ENCODE peak calls at places on chromosomes 2 and 18, in four cellular contexts. One of them, this sample, is unnamed.

GRCh38 chr18:3821524-3821923 is 371.6 kb downstream of the TGIF1 start:
- DNase-seq in suprapubic skin: no peak
- DNase-seq in A549: no peak
- DNase-seq in Peyer's patch: no peak
- DNase-seq in this sample: no peak

GRCh38 chr2:98937906-98938305 is 1.9 kb upstream of the CRACDL start:
- DNase-seq in suprapubic skin: no peak
- DNase-seq in A549: no peak
- DNase-seq in Peyer's patch: no peak
- DNase-seq in this sample: no peak

GRCh38 chr2:122481717-122482116 is 726.3 kb downstream of the TSN start:
- DNase-seq in suprapubic skin: no peak
- DNase-seq in A549: no peak
- DNase-seq in Peyer's patch: no peak
- DNase-seq in this sample: no peak

GRCh38 chr2:163171786-163172549 is 333.4 kb upstream of the KCNH7 start:
- DNase-seq in suprapubic skin: no peak
- DNase-seq in A549: no peak
- DNase-seq in Peyer's patch: no peak
- DNase-seq in this sample: no peak

GRCh38 chr2:129922571-129923264 is 56.7 kb upstream of the RAB6C start:
- DNase-seq in suprapubic skin: no peak
- DNase-seq in A549: no peak
- DNase-seq in Peyer's patch: no peak
- DNase-seq in this sample: no peak

GRCh38 chr2:46120792-46121565 is 176.2 kb upstream of the EPAS1 start:
- DNase-seq in suprapubic skin: no peak
- DNase-seq in A549: no peak
- DNase-seq in Peyer's patch: peak; percentile 67
- DNase-seq in this sample: no peak

GRCh38 chr2:42161444-42161843 is 7.7 kb upstream of the EML4 start:
- DNase-seq in suprapubic skin: no peak
- DNase-seq in A549: no peak
- DNase-seq in Peyer's patch: no peak
- DNase-seq in this sample: no peak

GRCh38 chr2:223123859-223124610 is 72.0 kb downstream of the KCNE4 start:
- DNase-seq in suprapubic skin: no peak
- DNase-seq in A549: no peak
- DNase-seq in Peyer's patch: no peak
- DNase-seq in this sample: no peak

GRCh38 chr2:107927034-107927534 is 59.2 kb upstream of the SLC5A7 start:
- DNase-seq in suprapubic skin: no peak
- DNase-seq in A549: no peak
- DNase-seq in Peyer's patch: no peak
- DNase-seq in this sample: no peak

GRCh38 chr18:58753976-58754375 is 82.7 kb downstream of the MALT1 start:
- DNase-seq in suprapubic skin: no peak
- DNase-seq in A549: no peak
- DNase-seq in Peyer's patch: no peak
- DNase-seq in this sample: no peak

GRCh38 chr18:8241731-8242130 is 367.5 kb upstream of the RAB12 start:
- DNase-seq in suprapubic skin: no peak
- DNase-seq in A549: no peak
- DNase-seq in Peyer's patch: no peak
- DNase-seq in this sample: no peak

GRCh38 chr2:238239552-238239871 is 326 bp downstream of the HES6 start:
- DNase-seq in suprapubic skin: peak; percentile 77
- DNase-seq in A549: no peak
- DNase-seq in Peyer's patch: peak; percentile 58
- DNase-seq in this sample: no peak

GRCh38 chr2:238865744-238866355 is 18.0 kb downstream of the TWIST2 start:
- DNase-seq in suprapubic skin: peak; percentile 44
- DNase-seq in A549: no peak
- DNase-seq in Peyer's patch: no peak
- DNase-seq in this sample: no peak

GRCh38 chr2:238164906-238165287 is 6.1 kb downstream of the ERFE start:
- DNase-seq in suprapubic skin: no peak
- DNase-seq in A549: no peak
- DNase-seq in Peyer's patch: no peak
- DNase-seq in this sample: no peak

DNA sequence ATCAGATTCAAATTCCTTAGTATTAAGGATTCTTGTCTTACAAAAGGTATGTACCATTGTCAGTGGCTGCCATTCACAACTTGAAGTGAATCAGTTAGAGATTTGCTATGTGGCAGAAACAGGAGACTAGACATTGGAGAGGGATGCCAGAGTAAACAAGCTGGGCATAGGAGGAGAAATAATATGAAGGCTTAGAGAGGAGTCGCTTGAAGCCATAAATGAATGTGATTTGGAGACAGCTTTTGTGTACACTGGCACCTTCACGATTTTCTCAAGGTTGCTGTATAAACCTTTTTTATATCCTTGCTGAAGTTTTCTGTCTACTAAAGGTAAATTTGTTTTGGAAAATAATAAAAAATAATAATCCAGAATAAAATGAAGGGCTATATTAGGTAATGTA is 498.3 kb upstream of the SETBP1 start:
- DNase-seq in suprapubic skin: no peak
- DNase-seq in A549: no peak
- DNase-seq in Peyer's patch: no peak
- DNase-seq in this sample: no peak
- TF ChIP-seq CTCF in suprapubic skin: no peak
- TF ChIP-seq CTCF in A549: no peak
- TF ChIP-seq CTCF in Peyer's patch: no peak
- TF ChIP-seq CTCF in this sample: no peak

DNA sequence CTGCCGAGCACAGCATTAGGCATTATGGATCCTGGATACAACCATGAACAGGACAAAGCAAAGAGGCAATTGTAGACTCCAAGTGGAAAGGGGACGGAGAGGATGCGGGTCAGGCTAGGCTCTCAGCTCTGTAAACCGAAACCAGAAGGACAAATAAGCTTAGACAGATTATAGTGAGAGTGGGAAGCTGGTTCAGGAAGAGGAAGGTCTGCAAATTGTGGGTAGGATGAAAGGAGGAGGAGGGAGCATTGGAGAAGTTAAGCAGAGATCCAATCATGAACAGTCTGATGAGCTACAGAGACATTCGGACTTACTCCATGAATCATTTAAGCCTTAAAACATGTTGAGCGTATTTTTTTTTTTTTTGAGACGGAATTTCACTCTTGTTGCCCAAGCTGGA is 3.0 kb downstream of the MSH6 start:
- DNase-seq in suprapubic skin: no peak
- DNase-seq in A549: no peak
- DNase-seq in Peyer's patch: peak; percentile 10
- DNase-seq in this sample: peak; percentile 14
- H3K4me3 ChIP-seq in suprapubic skin: no peak overlapping the region
- H3K4me3 ChIP-seq in A549: no peak overlapping the region
- H3K4me3 ChIP-seq in Peyer's patch: no peak overlapping the region
- H3K4me3 ChIP-seq in this sample: no peak overlapping the region

GRCh38 chr18:35389095-35389618 is 12.0 kb upstream of the ZNF396 start:
- DNase-seq in suprapubic skin: no peak
- DNase-seq in A549: no peak
- DNase-seq in Peyer's patch: no peak
- DNase-seq in this sample: no peak
- H3K27ac ChIP-seq in suprapubic skin: no peak overlapping the region
- H3K27ac ChIP-seq in A549: peak overlapping the region; percentile 57
- H3K27ac ChIP-seq in Peyer's patch: no peak overlapping the region
- H3K27ac ChIP-seq in this sample: peak overlapping the region; percentile 83

GRCh38 chr2:207283356-207283755 is 117.6 kb upstream of the KLF7 start:
- DNase-seq in suprapubic skin: no peak
- DNase-seq in A549: no peak
- DNase-seq in Peyer's patch: no peak
- DNase-seq in this sample: no peak
- TF ChIP-seq CTCF in suprapubic skin: no peak
- TF ChIP-seq CTCF in A549: no peak
- TF ChIP-seq CTCF in Peyer's patch: no peak
- TF ChIP-seq CTCF in this sample: no peak

GRCh38 chr2:134906726-134907125 is 11.9 kb upstream of the CCNT2 start:
- DNase-seq in suprapubic skin: no peak
- DNase-seq in A549: no peak
- DNase-seq in Peyer's patch: no peak
- DNase-seq in this sample: no peak

GRCh38 chr2:134899204-134899603 is 19.4 kb upstream of the CCNT2 start:
- DNase-seq in suprapubic skin: no peak
- DNase-seq in A549: no peak
- DNase-seq in Peyer's patch: no peak
- DNase-seq in this sample: no peak

GRCh38 chr2:134900151-134900550 is 18.5 kb upstream of the CCNT2 start:
- DNase-seq in suprapubic skin: no peak
- DNase-seq in A549: no peak
- DNase-seq in Peyer's patch: no peak
- DNase-seq in this sample: no peak

DNA sequence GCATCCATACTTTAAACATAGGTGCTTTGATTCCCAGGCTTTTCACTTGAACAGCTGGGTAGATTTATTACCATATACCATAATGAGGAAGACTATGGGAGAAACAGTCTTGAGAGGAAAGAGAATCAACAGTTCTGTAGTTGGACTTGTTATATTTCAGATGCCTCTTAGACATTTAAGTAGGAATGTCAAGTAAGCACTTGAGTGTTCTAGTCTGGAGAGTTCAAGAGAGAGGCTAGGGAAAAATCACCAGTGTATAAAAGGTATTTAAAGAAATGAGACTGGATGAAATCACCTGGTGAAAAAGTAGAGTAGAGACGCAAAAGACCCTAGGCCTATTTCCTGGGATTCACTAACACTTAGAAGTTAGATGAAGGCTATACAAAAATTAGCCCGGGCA is 13.5 kb upstream of the CCNT2 start:
- DNase-seq in suprapubic skin: no peak
- DNase-seq in A549: no peak
- DNase-seq in Peyer's patch: no peak
- DNase-seq in this sample: no peak
- H3K4me3 ChIP-seq in suprapubic skin: no peak overlapping the region
- H3K4me3 ChIP-seq in A549: no peak overlapping the region
- H3K4me3 ChIP-seq in Peyer's patch: no peak overlapping the region
- H3K4me3 ChIP-seq in this sample: no peak overlapping the region

GRCh38 chr2:10883880-10884529 is 27.7 kb upstream of the KCNF1 start:
- DNase-seq in suprapubic skin: peak; percentile 3
- DNase-seq in A549: no peak
- DNase-seq in Peyer's patch: peak; percentile 49
- DNase-seq in this sample: no peak

GRCh38 chr2:10883066-10883465 is 28.7 kb upstream of the KCNF1 start:
- DNase-seq in suprapubic skin: peak; percentile 13
- DNase-seq in A549: no peak
- DNase-seq in Peyer's patch: peak; percentile 29
- DNase-seq in this sample: no peak

GRCh38 chr2:10884530-10885478 is 26.9 kb upstream of the KCNF1 start:
- DNase-seq in suprapubic skin: peak; percentile 17
- DNase-seq in A549: no peak
- DNase-seq in Peyer's patch: peak; percentile 44
- DNase-seq in this sample: peak; percentile 38

GRCh38 chr2:10882568-10882967 is 29.2 kb upstream of the KCNF1 start:
- DNase-seq in suprapubic skin: no peak
- DNase-seq in A549: no peak
- DNase-seq in Peyer's patch: no peak
- DNase-seq in this sample: no peak

DNA sequence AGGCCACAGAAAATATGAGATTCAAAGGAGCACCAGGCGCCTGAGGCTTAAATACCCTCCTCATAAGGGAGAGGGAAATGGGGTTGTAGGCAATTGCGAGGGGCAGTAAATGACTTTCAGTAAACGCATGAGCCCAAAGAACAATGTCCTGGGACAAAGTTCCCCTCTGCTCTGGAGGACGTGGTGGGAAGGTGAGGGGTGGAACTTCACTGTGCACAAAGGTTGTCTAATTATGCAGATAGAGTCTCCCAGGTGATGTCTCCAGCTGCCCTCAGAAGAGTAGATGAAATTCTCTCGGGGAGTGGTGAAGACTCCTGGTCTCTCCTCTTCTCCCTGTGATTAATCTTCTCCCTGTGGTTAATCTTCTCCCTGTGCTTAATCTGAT is 26.3 kb upstream of the KCNF1 start:
- DNase-seq in suprapubic skin: peak; percentile 1
- DNase-seq in A549: no peak
- DNase-seq in Peyer's patch: peak; percentile 63
- DNase-seq in this sample: no peak
- H3K27ac ChIP-seq in suprapubic skin: no peak overlapping the region
- H3K27ac ChIP-seq in A549: no peak overlapping the region
- H3K27ac ChIP-seq in Peyer's patch: peak overlapping the region; percentile 84
- H3K27ac ChIP-seq in this sample: no peak overlapping the region

DNA sequence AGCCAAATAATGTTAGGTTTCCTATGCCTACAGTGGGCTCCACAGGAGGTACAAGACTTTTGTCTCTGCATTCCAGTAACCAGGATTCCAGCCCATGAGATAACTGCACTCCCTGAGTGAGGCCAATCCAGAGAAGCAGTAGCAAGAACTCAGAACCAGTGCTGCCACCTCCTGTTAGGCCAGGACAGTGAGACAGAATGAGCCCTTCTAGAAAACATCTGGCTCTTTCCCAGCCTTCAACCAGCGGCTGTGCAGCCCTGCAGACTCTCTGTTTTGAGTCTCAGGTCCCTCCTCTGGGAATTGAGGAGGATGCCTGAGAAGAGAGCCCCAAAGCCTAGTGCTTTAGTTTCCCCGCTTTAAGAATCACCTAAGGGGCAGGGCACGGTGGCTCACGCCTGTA is 44.2 kb downstream of the ARID5A start:
- DNase-seq in suprapubic skin: no peak
- DNase-seq in A549: peak; percentile 18
- DNase-seq in Peyer's patch: no peak
- DNase-seq in this sample: no peak
- TF ChIP-seq CTCF in suprapubic skin: no peak
- TF ChIP-seq CTCF in A549: peak; percentile 44
- TF ChIP-seq CTCF in Peyer's patch: no peak
- TF ChIP-seq CTCF in this sample: no peak

DNA sequence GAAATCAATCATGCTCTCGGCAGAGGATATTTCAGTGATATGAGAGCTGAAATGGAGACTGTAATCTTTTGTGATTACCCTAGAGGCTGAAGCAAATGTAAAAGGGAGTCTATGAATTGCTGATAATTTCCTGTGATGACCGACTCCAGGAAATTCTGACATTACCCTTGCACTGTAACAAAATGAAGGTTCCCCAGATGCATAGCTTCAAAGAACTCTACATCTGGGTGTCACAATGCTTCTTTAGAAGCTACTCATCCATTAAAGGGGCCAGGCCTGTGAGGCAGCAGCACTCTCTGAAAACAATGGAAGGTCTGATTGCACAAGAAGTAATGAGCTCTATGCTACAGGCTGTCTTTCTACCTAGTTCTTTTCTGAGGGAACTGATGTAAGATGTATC is 268.3 kb upstream of the SESTD1 start:
- DNase-seq in suprapubic skin: no peak
- DNase-seq in A549: no peak
- DNase-seq in Peyer's patch: no peak
- DNase-seq in this sample: no peak
- H3K4me3 ChIP-seq in suprapubic skin: no peak overlapping the region
- H3K4me3 ChIP-seq in A549: no peak overlapping the region
- H3K4me3 ChIP-seq in Peyer's patch: no peak overlapping the region
- H3K4me3 ChIP-seq in this sample: no peak overlapping the region

This sample was measured in coronary artery.